ENCODE peak calls at places on chromosomes 16 and 17, in eight cellular contexts. K, A, U, S, J, M, C and B are unnamed samples.

GRCh38 chr17:52237151-52237550 is 78.6 kb upstream of the CA10 start:
- DNase-seq in U (no peak), A (no peak), M (no peak), J (no peak), S (no peak), C (no peak), K (no peak), B (no peak)

GRCh38 chr17:13562271-13562800 is 39.4 kb downstream of the HS3ST3A1 start:
- DNase-seq in K (peak), C (no peak), U (peak), M (no peak), A (no peak), J (peak), S (peak), B (peak)

GRCh38 chr16:84955427-84955826 is 55.9 kb downstream of the ZDHHC7 start:
- DNase-seq in C (no peak), S (no peak), J (no peak), A (no peak), K (no peak), U (no peak), M (no peak), B (no peak)

GRCh38 chr17:74334393-74335039 is 8.5 kb downstream of the KIF19 start:
- DNase-seq in J (no peak), S (no peak), C (no peak), K (no peak), U (no peak), A (no peak), M (no peak), B (no peak)

GRCh38 chr17:5226940-5227878 is 7.5 kb downstream of the SCIMP start:
- DNase-seq in A (no peak), K (no peak), S (no peak), M (no peak), J (no peak), C (no peak), U (no peak), B (no peak)

GRCh38 chr16:47460301-47460754 is 535 bp downstream of the ITFG1 start:
- DNase-seq in A (no peak), M (no peak), K (no peak), S (peak), U (no peak), J (no peak), C (no peak), B (no peak)

GRCh38 chr17:65438173-65438572 is 123.3 kb downstream of the AXIN2 start:
- DNase-seq in C (no peak), U (no peak), M (no peak), S (no peak), K (no peak), J (no peak), A (no peak), B (no peak)

GRCh38 chr17:77361986-77362620 is 221.3 kb downstream of the SEC14L1 start:
- DNase-seq in C (no peak), J (peak), U (no peak), M (no peak), S (no peak), K (no peak), A (peak), B (peak)

GRCh38 chr16:4409081-4409932 is 7.1 kb downstream of the CORO7 start:
- DNase-seq in U (no peak), J (no peak), S (peak), K (no peak), C (no peak), A (no peak), M (no peak), B (no peak)

GRCh38 chr16:15798671-15799070 is 58.2 kb downstream of the MYH11 start:
- DNase-seq in S (no peak), A (peak), M (no peak), C (no peak), U (no peak), K (no peak), J (no peak), B (peak)

GRCh38 chr17:16352838-16353701 is at the start of gene CENPV:
- DNase-seq in C (peak), K (no peak), U (peak), J (peak), S (peak), A (peak), M (peak), B (peak)

GRCh38 chr17:65092262-65092661 is 35.7 kb upstream of the GNA13 start:
- DNase-seq in A (no peak), C (no peak), M (no peak), S (no peak), J (no peak), K (no peak), U (peak), B (no peak)

GRCh38 chr16:55149622-55150021 is 174.4 kb upstream of the IRX6 start:
- DNase-seq in C (no peak), K (no peak), J (no peak), S (no peak), A (no peak), U (no peak), M (no peak), B (no peak)

GRCh38 chr17:80130992-80131391 is 15.9 kb downstream of the EIF4A3 start:
- DNase-seq in S (no peak), C (no peak), A (no peak), J (no peak), M (no peak), K (no peak), U (no peak), B (peak)

GRCh38 chr16:89602952-89603590 is 10.4 kb upstream of the DPEP1 start:
- DNase-seq in C (no peak), A (no peak), J (no peak), M (no peak), S (no peak), U (no peak), K (no peak), B (no peak)

GRCh38 chr17:79989106-79989835 is 46.4 kb downstream of the TBC1D16 start:
- DNase-seq in S (no peak), C (no peak), U (no peak), K (no peak), A (no peak), M (no peak), J (no peak), B (peak)

GRCh38 chr17:48718781-48719641 is 3.3 kb downstream of the PRAC1 start:
- DNase-seq in C (no peak), J (no peak), M (peak), K (no peak), S (no peak), U (no peak), A (peak), B (peak)

GRCh38 chr16:456891-457483 is 31.5 kb downstream of the RAB11FIP3 start:
- DNase-seq in J (no peak), U (peak), M (no peak), A (no peak), S (no peak), C (no peak), K (no peak), B (no peak)

GRCh38 chr16:85563515-85564276 is 49.4 kb upstream of the GSE1 start:
- DNase-seq in J (peak), S (no peak), U (peak), K (no peak), A (no peak), M (no peak), C (no peak), B (peak)

GRCh38 chr16:26599786-26600107 is 467.0 kb upstream of the C16orf82 start:
- DNase-seq in S (no peak), M (no peak), A (no peak), U (no peak), J (no peak), K (no peak), C (no peak), B (no peak)

GRCh38 chr17:60724647-60725046 is 47.0 kb downstream of the BCAS3 start:
- DNase-seq in S (no peak), J (no peak), M (no peak), K (no peak), C (no peak), U (no peak), A (no peak), B (no peak)